ENCODE peak calls at places on chromosomes 2 and 18, in four cellular contexts. One of them, this sample, is unnamed.

GRCh38 chr18:58979615-58980014 is 114.9 kb downstream of the ZNF532 start:
- DNase-seq in heart left ventricle: no peak
- DNase-seq in body of pancreas: no peak
- DNase-seq in mammary epithelial cell: no peak
- DNase-seq in this sample: no peak

GRCh38 chr2:120379916-120380893 is 34.3 kb downstream of the INHBB start:
- DNase-seq in body of pancreas: peak
- DNase-seq in heart left ventricle: no peak
- DNase-seq in mammary epithelial cell: no peak
- DNase-seq in this sample: no peak

GRCh38 chr18:13487237-13487636 is 239.1 kb downstream of the FAM210A start:
- DNase-seq in heart left ventricle: no peak
- DNase-seq in body of pancreas: no peak
- DNase-seq in mammary epithelial cell: no peak
- DNase-seq in this sample: no peak

GRCh38 chr2:12005886-12006681 is 259.7 kb downstream of the LPIN1 start:
- DNase-seq in heart left ventricle: no peak
- DNase-seq in mammary epithelial cell: peak
- DNase-seq in body of pancreas: peak
- DNase-seq in this sample: no peak

GRCh38 chr2:80169811-80170594 is 134.5 kb downstream of the LRRTM1 start:
- DNase-seq in heart left ventricle: no peak
- DNase-seq in body of pancreas: no peak
- DNase-seq in mammary epithelial cell: no peak
- DNase-seq in this sample: no peak

GRCh38 chr2:233686967-233687366 is 5.3 kb downstream of the UGT1A7 start:
- DNase-seq in mammary epithelial cell: no peak
- DNase-seq in heart left ventricle: no peak
- DNase-seq in body of pancreas: no peak
- DNase-seq in this sample: no peak

GRCh38 chr2:8583400-8584173 is 98.3 kb upstream of the ID2 start:
- DNase-seq in heart left ventricle: peak
- DNase-seq in body of pancreas: peak
- DNase-seq in mammary epithelial cell: no peak
- DNase-seq in this sample: peak

GRCh38 chr2:121925466-121925865 is 170.0 kb downstream of the TSN start:
- DNase-seq in mammary epithelial cell: peak
- DNase-seq in body of pancreas: no peak
- DNase-seq in heart left ventricle: no peak
- DNase-seq in this sample: no peak

GRCh38 chr18:65227970-65228369 is 522.8 kb upstream of the CDH7 start:
- DNase-seq in body of pancreas: no peak
- DNase-seq in mammary epithelial cell: no peak
- DNase-seq in heart left ventricle: no peak
- DNase-seq in this sample: no peak

GRCh38 chr2:219433666-219434467 is 776 bp upstream of the SPEG start:
- DNase-seq in body of pancreas: no peak
- DNase-seq in mammary epithelial cell: no peak
- DNase-seq in heart left ventricle: peak
- DNase-seq in this sample: no peak

GRCh38 chr2:241011751-241012510 is 13.5 kb downstream of the SNED1 start:
- DNase-seq in heart left ventricle: no peak
- DNase-seq in body of pancreas: no peak
- DNase-seq in mammary epithelial cell: no peak
- DNase-seq in this sample: no peak

GRCh38 chr2:23620841-23621341 is 235.9 kb downstream of the KLHL29 start:
- DNase-seq in body of pancreas: no peak
- DNase-seq in mammary epithelial cell: no peak
- DNase-seq in heart left ventricle: peak
- DNase-seq in this sample: no peak

GRCh38 chr2:119407430-119408220 is 24.0 kb upstream of the TMEM37 start:
- DNase-seq in heart left ventricle: peak
- DNase-seq in mammary epithelial cell: peak
- DNase-seq in body of pancreas: peak
- DNase-seq in this sample: peak

GRCh38 chr18:45335644-45336043 is 279.6 kb upstream of the SLC14A2 start:
- DNase-seq in body of pancreas: no peak
- DNase-seq in heart left ventricle: no peak
- DNase-seq in mammary epithelial cell: peak
- DNase-seq in this sample: no peak

GRCh38 chr2:40329739-40330047 is 122.2 kb downstream of the SLC8A1 start:
- DNase-seq in body of pancreas: no peak
- DNase-seq in heart left ventricle: peak
- DNase-seq in mammary epithelial cell: no peak
- DNase-seq in this sample: no peak

GRCh38 chr2:199814845-199815211 is 36.2 kb downstream of the FTCDNL1 start:
- DNase-seq in mammary epithelial cell: no peak
- DNase-seq in body of pancreas: no peak
- DNase-seq in heart left ventricle: no peak
- DNase-seq in this sample: no peak

GRCh38 chr2:164593959-164594358 is 27.3 kb downstream of the GRB14 start:
- DNase-seq in mammary epithelial cell: no peak
- DNase-seq in heart left ventricle: no peak
- DNase-seq in body of pancreas: no peak
- DNase-seq in this sample: no peak
- H3K27ac ChIP-seq in mammary epithelial cell: no peak
- H3K27ac ChIP-seq in heart left ventricle: no peak
- H3K27ac ChIP-seq in body of pancreas: no peak
- H3K27ac ChIP-seq in this sample: no peak

DNA sequence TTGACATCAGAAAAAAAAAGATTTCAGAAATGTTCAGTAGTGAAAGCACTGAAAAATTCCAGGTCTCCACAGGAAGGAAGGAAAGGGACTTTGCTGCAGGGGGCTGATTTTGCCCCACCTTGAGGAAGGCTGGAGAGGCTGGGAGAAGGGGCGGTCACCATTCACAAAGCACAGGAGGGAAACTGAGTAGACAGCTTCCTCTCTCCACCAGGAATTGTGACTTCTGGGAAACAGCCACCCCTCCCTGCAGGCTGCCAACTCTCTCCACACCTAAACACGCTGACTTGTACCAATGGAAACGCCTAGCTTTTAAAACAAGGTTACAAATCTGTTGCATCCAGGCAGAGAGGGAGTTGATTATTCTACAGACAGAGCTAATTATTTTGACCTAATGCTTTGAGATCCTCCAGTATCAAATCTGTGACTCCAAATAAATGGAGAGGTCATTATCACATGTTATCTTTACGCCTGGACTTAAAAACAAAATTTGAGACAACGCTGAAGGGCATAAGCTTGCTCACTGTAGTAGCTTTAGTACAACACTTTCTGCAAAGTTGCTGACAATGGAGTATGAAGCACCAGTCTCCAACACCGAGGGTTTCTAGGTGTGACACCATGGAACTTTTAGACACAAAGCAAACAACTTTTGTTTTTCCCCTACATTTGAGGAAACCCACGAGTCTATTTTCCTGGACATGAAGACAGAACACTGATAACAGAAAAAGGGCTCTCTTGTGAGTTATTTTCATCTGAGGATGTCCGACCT is 42.7 kb downstream of the EPHA4 start:
- DNase-seq in mammary epithelial cell: no peak
- DNase-seq in heart left ventricle: peak
- DNase-seq in body of pancreas: no peak
- DNase-seq in this sample: no peak
- H3K27ac ChIP-seq in mammary epithelial cell: no peak
- H3K27ac ChIP-seq in heart left ventricle: peak
- H3K27ac ChIP-seq in body of pancreas: no peak
- H3K27ac ChIP-seq in this sample: no peak

DNA sequence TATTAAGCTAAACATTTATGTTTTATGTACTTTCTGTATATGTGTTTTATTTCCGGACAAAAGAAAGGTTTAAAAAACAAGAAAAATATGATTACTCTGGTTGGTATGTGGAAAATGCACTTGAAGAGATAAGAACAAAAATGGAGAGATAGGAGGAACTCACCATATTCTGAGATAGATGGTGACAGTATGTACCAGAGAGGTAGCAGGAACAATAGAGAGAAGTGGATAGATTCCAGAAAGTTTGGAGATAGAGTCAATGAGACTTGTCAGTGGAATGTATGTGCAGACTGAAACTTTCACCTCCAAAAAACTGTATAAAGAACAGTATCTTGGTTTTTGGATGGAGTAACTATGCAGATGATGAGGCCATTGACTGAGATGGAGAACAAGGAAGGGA is 105.6 kb upstream of the FSHR start:
- DNase-seq in body of pancreas: no peak
- DNase-seq in heart left ventricle: no peak
- DNase-seq in mammary epithelial cell: no peak
- DNase-seq in this sample: no peak
- H3K27ac ChIP-seq in body of pancreas: no peak
- H3K27ac ChIP-seq in heart left ventricle: no peak
- H3K27ac ChIP-seq in mammary epithelial cell: no peak
- H3K27ac ChIP-seq in this sample: no peak

GRCh38 chr2:173217106-173217840 is 137.4 kb upstream of the CDCA7 start:
- DNase-seq in heart left ventricle: no peak
- DNase-seq in body of pancreas: no peak
- DNase-seq in mammary epithelial cell: no peak
- DNase-seq in this sample: no peak
- H3K27ac ChIP-seq in heart left ventricle: no peak
- H3K27ac ChIP-seq in body of pancreas: no peak
- H3K27ac ChIP-seq in mammary epithelial cell: no peak
- H3K27ac ChIP-seq in this sample: no peak

DNA sequence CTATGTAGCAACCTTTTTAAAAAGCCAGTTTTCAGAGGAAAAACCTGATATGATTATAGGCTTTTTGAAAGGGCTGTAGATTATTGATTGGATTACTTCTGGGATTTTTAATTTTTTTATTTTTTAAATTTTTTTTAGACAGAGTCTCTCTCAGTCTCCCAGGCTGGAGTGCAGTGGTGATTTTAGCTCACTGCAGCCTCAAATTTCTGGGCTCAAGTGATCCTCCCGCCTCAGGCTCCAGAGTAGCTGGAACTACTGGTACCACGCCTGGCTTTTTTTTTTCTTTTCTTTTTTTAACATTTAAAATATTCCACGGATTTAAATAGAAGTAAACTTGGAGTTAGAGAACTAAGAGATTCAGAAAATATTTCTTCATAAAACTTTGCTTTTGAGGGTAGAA is 1.2 kb downstream of the MRPL19 start:
- DNase-seq in body of pancreas: no peak
- DNase-seq in heart left ventricle: no peak
- DNase-seq in mammary epithelial cell: no peak
- DNase-seq in this sample: no peak
- H3K27ac ChIP-seq in body of pancreas: no peak
- H3K27ac ChIP-seq in heart left ventricle: no peak
- H3K27ac ChIP-seq in mammary epithelial cell: peak
- H3K27ac ChIP-seq in this sample: no peak

DNA sequence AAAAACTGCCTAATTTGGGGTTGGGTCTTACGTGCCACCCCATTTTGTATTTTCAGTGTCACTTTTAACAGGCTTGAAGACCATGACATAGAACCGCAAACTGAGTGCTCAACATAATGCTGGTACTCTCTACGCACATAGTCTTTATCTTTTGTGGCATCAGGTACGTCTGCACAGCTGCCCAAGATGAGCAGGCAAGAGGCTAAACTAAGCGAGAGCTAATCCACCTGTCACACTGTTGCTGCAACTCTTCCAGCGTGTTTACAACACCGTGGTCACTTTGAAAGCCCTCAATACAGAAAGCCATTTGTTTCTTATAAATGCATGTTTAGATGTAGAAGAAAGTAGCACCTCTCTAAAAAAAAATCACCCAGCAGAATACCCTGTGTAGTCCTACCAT is 270.0 kb upstream of the TCF4 start:
- DNase-seq in heart left ventricle: no peak
- DNase-seq in mammary epithelial cell: no peak
- DNase-seq in body of pancreas: no peak
- DNase-seq in this sample: no peak
- H3K27ac ChIP-seq in heart left ventricle: no peak
- H3K27ac ChIP-seq in mammary epithelial cell: no peak
- H3K27ac ChIP-seq in body of pancreas: no peak
- H3K27ac ChIP-seq in this sample: peak

DNA sequence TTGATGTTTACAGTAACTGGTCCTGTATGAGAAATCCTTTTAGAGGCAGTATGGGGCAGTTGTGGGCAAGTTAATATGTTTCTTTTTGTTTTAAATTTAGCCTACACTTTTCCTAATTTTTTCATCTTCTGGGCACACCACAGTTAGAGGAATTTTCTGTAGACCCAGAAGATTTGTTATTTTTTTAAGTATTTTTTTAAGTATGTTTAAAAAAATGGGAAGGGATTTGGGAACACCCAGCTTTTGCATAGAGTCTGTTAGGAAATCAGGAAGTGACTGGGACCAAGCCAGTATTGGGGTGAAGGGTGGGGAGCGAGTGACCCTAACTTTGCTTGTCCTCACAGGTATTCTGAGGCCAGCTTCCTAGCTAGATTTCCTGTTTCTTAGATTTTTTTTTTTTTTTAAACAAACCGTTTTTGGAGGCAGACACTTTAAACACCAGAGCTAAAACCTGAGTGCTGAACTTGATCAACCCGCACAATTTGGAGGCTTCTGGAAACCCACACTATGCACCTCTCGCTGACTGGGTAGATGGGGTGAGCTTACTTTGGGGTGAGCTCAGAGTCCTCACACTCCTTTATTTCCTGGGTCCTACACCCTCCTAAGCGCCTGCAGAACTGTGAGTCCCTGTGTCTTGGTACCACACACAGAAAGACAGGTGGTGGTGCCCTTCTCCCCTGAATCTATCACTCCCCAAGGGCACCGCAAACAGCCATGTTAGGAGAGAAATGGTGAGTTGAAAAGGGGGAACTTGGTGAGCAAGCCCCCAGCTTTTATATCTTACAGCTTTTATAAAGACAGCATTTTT is 5.2 kb downstream of the GATA6 start:
- DNase-seq in heart left ventricle: no peak
- DNase-seq in mammary epithelial cell: no peak
- DNase-seq in body of pancreas: no peak
- DNase-seq in this sample: no peak
- H3K27ac ChIP-seq in heart left ventricle: peak
- H3K27ac ChIP-seq in mammary epithelial cell: no peak
- H3K27ac ChIP-seq in body of pancreas: peak
- H3K27ac ChIP-seq in this sample: no peak

DNA sequence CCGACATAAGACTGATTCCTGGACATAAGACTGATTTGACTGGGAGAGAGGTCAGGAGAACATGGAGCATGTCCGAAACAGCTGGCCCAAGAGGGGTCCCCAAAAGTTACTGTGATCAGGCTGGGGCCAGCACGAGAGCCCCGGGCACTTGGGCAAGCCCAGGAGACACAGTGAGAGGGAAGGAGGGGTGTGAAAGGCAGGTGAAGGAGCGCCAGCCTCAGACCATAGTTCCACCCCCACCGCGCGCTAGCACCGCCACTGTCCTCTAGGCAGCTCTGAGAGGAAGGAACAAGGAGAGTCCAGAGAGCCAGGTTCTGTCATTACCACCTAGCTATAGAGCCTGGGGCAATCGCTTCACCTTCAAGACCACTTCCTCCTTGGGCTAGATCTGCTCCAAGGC is 78.2 kb upstream of the DAPL1 start:
- DNase-seq in mammary epithelial cell: no peak
- DNase-seq in heart left ventricle: no peak
- DNase-seq in body of pancreas: no peak
- DNase-seq in this sample: no peak
- H3K27ac ChIP-seq in mammary epithelial cell: no peak
- H3K27ac ChIP-seq in heart left ventricle: peak
- H3K27ac ChIP-seq in body of pancreas: peak
- H3K27ac ChIP-seq in this sample: no peak

GRCh38 chr2:87403893-87404175 is 344.1 kb upstream of the PLGLB2 start:
- DNase-seq in heart left ventricle: no peak
- DNase-seq in mammary epithelial cell: no peak
- DNase-seq in body of pancreas: no peak
- DNase-seq in this sample: no peak

GRCh38 chr2:87401726-87402345 is 346.1 kb upstream of the PLGLB2 start:
- DNase-seq in heart left ventricle: no peak
- DNase-seq in mammary epithelial cell: no peak
- DNase-seq in body of pancreas: no peak
- DNase-seq in this sample: no peak
- H3K27ac ChIP-seq in heart left ventricle: no peak
- H3K27ac ChIP-seq in mammary epithelial cell: no peak
- H3K27ac ChIP-seq in body of pancreas: no peak
- H3K27ac ChIP-seq in this sample: no peak